ENCODE peak calls at places on chromosomes 2 and 18, in nine cellular contexts. S, B, F, D, T, K, U, E and A are unnamed samples.

GRCh38 chr18:62460851-62461300 is 61.9 kb upstream of the ZCCHC2 start:
- DNase-seq in B (peak; percentile 68), K (no peak), S (no peak), F (no peak), D (peak; percentile 68), T (peak; percentile 89), U (no peak), E (no peak), A (no peak)

GRCh38 chr2:89848114-89848513 is 1156.6 kb downstream of the RPIA start:
- DNase-seq in E (no peak), K (no peak), S (no peak), B (no peak), F (no peak), T (no peak), U (no peak), D (no peak), A (no peak)

GRCh38 chr2:211816739-211817138 is 721.9 kb downstream of the ERBB4 start:
- DNase-seq in S (no peak), D (no peak), T (no peak), B (no peak), U (peak; percentile 12), F (no peak), E (no peak), K (no peak), A (no peak)

GRCh38 chr2:159164457-159164894 is 122.0 kb downstream of the WDSUB1 start:
- DNase-seq in E (no peak), F (no peak), U (no peak), B (no peak), D (peak; percentile 27), S (no peak), T (no peak), K (peak; percentile 44), A (no peak)

GRCh38 chr2:103161456-103162289 is 399.8 kb downstream of the TMEM182 start:
- DNase-seq in F (peak; percentile 35), D (peak; percentile 63), E (peak; percentile 67), S (peak; percentile 78), K (no peak), U (peak; percentile 54), B (peak; percentile 67), T (peak; percentile 63), A (peak; percentile 64)

GRCh38 chr2:118207889-118208288 is 119.6 kb downstream of the INSIG2 start:
- DNase-seq in E (no peak), U (no peak), T (no peak), F (no peak), B (no peak), S (no peak), K (no peak), D (no peak), A (no peak)

GRCh38 chr18:22871809-22872525 is 61.2 kb upstream of the RBBP8 start:
- DNase-seq in T (no peak), B (peak; percentile 71), U (no peak), E (peak; percentile 41), D (peak; percentile 51), F (no peak), K (no peak), S (no peak), A (peak; percentile 50)

GRCh38 chr2:234950730-234951385 is 959 bp upstream of the SH3BP4 start:
- DNase-seq in D (peak; percentile 50), E (no peak), B (peak; percentile 62), K (no peak), S (no peak), F (no peak), U (no peak), T (no peak), A (no peak)

GRCh38 chr2:36859366-36859792 is 107.0 kb downstream of the STRN start:
- DNase-seq in K (no peak), E (no peak), S (no peak), D (no peak), B (no peak), T (no peak), U (no peak), F (no peak), A (no peak)